ENCODE peak calls at places on chromosomes 4 and X, in eight cellular contexts. P is H9, E is AG09309, H is HCT116, B is thoracic aorta, C is upper lobe of right lung, G is lower lobe of right lung, Y is tibial artery. J is an unnamed sample.

GRCh38 chrX:42783456-42783855 is 5.5 kb upstream of the PPP1R2C start:
- DNase-seq in P (no peak), E (no peak), H (no peak), B (no peak), C (no peak), G (no peak), Y (no peak), J (no peak)

GRCh38 chr4:98261291-98262271 is at the start of gene RAP1GDS1:
- DNase-seq in P (peak), E (no peak), H (peak), B (peak), C (peak), G (peak), Y (peak), J (no peak)

GRCh38 chr4:8538703-8539567 is 41.3 kb upstream of the GPR78 start:
- DNase-seq in P (no peak), E (no peak), H (peak), B (no peak), C (peak), G (no peak), Y (no peak), J (no peak)

GRCh38 chr4:4666693-4667642 is 125.1 kb upstream of the STX18 start:
- DNase-seq in P (peak), E (no peak), H (no peak), B (no peak), C (no peak), G (no peak), Y (no peak), J (no peak)

GRCh38 chr4:137266511-137266910 is 265.8 kb downstream of the PCDH18 start:
- DNase-seq in P (no peak), E (no peak), H (no peak), B (no peak), C (no peak), G (no peak), Y (no peak), J (no peak)

GRCh38 chr4:2714071-2714770 is 41.9 kb downstream of the TNIP2 start:
- DNase-seq in P (no peak), E (no peak), H (no peak), B (no peak), C (no peak), G (no peak), Y (peak), J (no peak)

GRCh38 chr4:186684889-186685309 is 38.8 kb downstream of the FAT1 start:
- DNase-seq in P (no peak), E (no peak), H (no peak), B (no peak), C (no peak), G (no peak), Y (no peak), J (no peak)

GRCh38 chrX:40976971-40977370 is 108.3 kb upstream of the USP9X start:
- DNase-seq in P (no peak), E (no peak), H (no peak), B (no peak), C (no peak), G (no peak), Y (no peak), J (no peak)

GRCh38 chr4:80492761-80493160 is 157.2 kb downstream of the CFAP299 start:
- DNase-seq in P (no peak), E (no peak), H (no peak), B (no peak), C (no peak), G (no peak), Y (no peak), J (no peak)

GRCh38 chr4:90419124-90419711 is 292.0 kb downstream of the CCSER1 start:
- DNase-seq in P (no peak), E (no peak), H (peak), B (no peak), C (no peak), G (no peak), Y (no peak), J (peak)

GRCh38 chr4:81418572-81418971 is 53.1 kb downstream of the RASGEF1B start:
- DNase-seq in P (no peak), E (no peak), H (no peak), B (no peak), C (no peak), G (no peak), Y (no peak), J (no peak)

GRCh38 chr4:38768968-38769394 is 13.8 kb downstream of the TLR10 start:
- DNase-seq in P (no peak), E (no peak), H (no peak), B (no peak), C (no peak), G (no peak), Y (no peak), J (no peak)

GRCh38 chr4:67288964-67289363 is 256.3 kb downstream of the CENPC start:
- DNase-seq in P (peak), E (no peak), H (no peak), B (no peak), C (no peak), G (no peak), Y (no peak), J (peak)

GRCh38 chrX:69556094-69557011 is 52.2 kb downstream of the NALF2 start:
- DNase-seq in P (peak), E (no peak), H (peak), B (no peak), C (no peak), G (no peak), Y (no peak), J (no peak)

GRCh38 chr4:101348367-101348827 is 1.1 kb upstream of the PPP3CA start:
- DNase-seq in P (no peak), E (no peak), H (no peak), B (peak), C (no peak), G (no peak), Y (no peak), J (no peak)

GRCh38 chr4:137558951-137559350 is 26.7 kb upstream of the PCDH18 start:
- DNase-seq in P (no peak), E (peak), H (no peak), B (no peak), C (no peak), G (no peak), Y (no peak), J (no peak)

GRCh38 chrX:57266871-57267270 is 19.6 kb upstream of the FAAH2 start:
- DNase-seq in P (no peak), E (no peak), H (no peak), B (no peak), C (no peak), G (no peak), Y (no peak), J (no peak)

DNA sequence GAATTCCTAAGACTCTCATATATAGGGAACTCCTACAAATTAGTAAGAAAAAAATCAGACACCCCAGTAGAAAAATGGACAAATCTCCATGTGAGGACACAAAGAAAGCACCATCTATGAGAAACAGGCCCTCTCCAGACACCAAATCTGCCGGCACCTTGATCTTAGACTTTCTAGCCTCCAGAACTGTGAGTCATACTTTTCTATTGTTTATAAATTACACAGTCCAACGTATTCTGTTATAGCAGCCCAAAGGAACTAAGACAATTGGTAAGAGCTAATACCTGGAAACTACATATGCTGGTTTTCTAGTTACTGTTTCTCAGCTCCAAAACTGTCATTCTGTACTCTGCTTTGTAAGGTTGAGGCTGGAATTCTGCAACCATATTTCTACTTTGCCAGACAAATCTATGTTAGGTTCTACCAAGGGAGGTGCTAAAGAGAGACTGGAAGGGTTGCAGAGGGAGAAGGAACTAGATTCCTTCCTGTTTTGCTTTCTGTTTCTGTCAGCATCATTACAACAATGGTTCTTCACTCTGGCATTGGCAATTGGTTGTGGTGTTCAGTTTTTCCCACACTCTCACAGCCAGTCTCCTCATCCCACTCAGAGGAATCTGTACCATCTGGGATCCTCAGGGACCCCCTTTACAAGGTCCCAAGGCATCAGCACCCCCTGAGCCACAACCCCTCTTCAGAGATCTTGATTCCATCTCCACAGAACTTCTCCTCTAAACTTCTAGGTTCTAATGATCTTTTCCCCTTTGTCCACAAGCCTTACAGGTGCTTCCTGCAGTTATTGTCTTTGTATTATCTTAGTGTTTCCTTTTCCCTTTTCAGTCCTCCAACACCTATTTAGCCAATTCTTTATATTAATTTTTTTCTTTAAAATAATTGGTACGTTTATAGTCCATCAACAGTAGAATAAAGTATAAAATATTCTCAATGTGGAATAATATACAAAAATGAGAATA is 35.5 kb upstream of the FAM241A start:
- DNase-seq in P (no peak), E (no peak), H (no peak), B (no peak), C (no peak), G (no peak), Y (no peak), J (no peak)
- TF ChIP-seq CTCF in P (no peak), E (no peak), H (no peak), B (no peak), C (no peak), G (no peak), Y (no peak), J (no peak)

GRCh38 chrX:133661962-133662839 is 246.9 kb upstream of the GPC4 start:
- DNase-seq in P (no peak), E (peak), H (no peak), B (no peak), C (no peak), G (no peak), Y (no peak), J (no peak)

GRCh38 chrX:133658244-133658911 is 243.1 kb upstream of the GPC4 start:
- DNase-seq in P (no peak), E (no peak), H (no peak), B (no peak), C (no peak), G (no peak), Y (no peak), J (no peak)

GRCh38 chrX:133657455-133657854 is 242.2 kb upstream of the GPC4 start:
- DNase-seq in P (no peak), E (no peak), H (no peak), B (no peak), C (no peak), G (no peak), Y (no peak), J (no peak)

GRCh38 chrX:133655914-133656265 is 240.6 kb upstream of the GPC4 start:
- DNase-seq in P (no peak), E (no peak), H (no peak), B (no peak), C (no peak), G (no peak), Y (no peak), J (no peak)

GRCh38 chrX:133660356-133660755 is 245.1 kb upstream of the GPC4 start:
- DNase-seq in P (no peak), E (no peak), H (no peak), B (no peak), C (no peak), G (no peak), Y (no peak), J (no peak)
- TF ChIP-seq CTCF in P (no peak), E (no peak), H (no peak), B (no peak), C (no peak), G (no peak), Y (no peak), J (no peak)

GRCh38 chr4:121696140-121696640 is 590 bp downstream of the ANXA5 start:
- DNase-seq in P (no peak), E (peak), H (no peak), B (peak), C (peak), G (peak), Y (peak), J (no peak)

GRCh38 chr4:121698119-121698732 is 1.4 kb upstream of the ANXA5 start:
- DNase-seq in P (no peak), E (no peak), H (no peak), B (no peak), C (no peak), G (no peak), Y (no peak), J (no peak)

GRCh38 chr4:121693450-121693849 is 3.3 kb downstream of the ANXA5 start:
- DNase-seq in P (no peak), E (no peak), H (no peak), B (no peak), C (no peak), G (no peak), Y (no peak), J (no peak)

GRCh38 chr4:121697626-121698025 is 846 bp upstream of the ANXA5 start:
- DNase-seq in P (no peak), E (no peak), H (no peak), B (no peak), C (no peak), G (no peak), Y (no peak), J (no peak)

GRCh38 chr4:121696641-121697461 is at the start of gene ANXA5:
- DNase-seq in P (peak), E (peak), H (peak), B (peak), C (peak), G (peak), Y (peak), J (no peak)
- TF ChIP-seq CTCF in P (peak), E (peak), H (peak), B (no peak), C (peak), G (no peak), Y (peak), J (peak)

DNA sequence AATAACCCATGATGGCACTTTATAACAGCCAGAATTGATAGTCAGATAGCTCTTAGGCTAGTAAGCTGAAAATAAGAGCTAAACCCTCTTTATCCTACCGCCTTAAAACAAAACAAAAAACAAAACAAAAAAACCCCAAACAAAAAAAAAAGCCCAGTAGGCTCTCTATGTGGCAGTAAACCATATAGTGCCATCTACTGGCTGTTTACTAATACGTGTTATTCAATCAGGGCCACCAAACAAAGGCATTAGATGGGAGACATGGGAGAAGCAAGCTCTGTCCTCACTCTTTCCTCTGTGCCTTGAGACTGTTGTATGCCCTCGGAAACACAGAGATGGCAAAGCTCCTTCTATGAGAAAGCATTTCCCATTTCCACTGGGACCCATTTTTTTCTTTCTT is 148.8 kb upstream of the MID1 start:
- DNase-seq in P (no peak), E (no peak), H (peak), B (no peak), C (no peak), G (no peak), Y (no peak), J (no peak)
- TF ChIP-seq CTCF in P (peak), E (peak), H (peak), B (no peak), C (peak), G (peak), Y (no peak), J (peak)

DNA sequence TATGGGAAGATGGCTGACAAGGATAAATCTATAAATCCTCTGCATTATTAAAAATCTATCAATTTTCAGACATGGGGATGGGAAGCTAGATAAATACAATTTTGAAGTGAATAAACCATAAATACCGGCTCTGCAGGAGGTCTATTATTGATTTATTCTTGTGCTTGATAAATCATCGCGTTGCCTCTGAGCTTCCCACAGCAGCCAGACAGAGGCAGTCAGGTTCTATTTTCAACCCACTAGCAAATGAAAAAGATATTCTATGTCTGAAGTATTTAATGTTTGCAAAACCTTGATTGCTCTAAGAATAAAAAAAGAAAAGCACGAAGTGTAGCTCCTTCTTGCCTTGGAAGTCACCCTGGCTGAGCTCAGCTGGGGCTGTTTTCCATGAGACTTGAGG is 216.2 kb downstream of the DHRSX start:
- DNase-seq in P (no peak), E (no peak), H (no peak), B (no peak), C (no peak), G (no peak), Y (no peak), J (no peak)
- TF ChIP-seq CTCF in P (no peak), E (no peak), H (no peak), B (no peak), C (no peak), G (no peak), Y (no peak), J (no peak)

DNA sequence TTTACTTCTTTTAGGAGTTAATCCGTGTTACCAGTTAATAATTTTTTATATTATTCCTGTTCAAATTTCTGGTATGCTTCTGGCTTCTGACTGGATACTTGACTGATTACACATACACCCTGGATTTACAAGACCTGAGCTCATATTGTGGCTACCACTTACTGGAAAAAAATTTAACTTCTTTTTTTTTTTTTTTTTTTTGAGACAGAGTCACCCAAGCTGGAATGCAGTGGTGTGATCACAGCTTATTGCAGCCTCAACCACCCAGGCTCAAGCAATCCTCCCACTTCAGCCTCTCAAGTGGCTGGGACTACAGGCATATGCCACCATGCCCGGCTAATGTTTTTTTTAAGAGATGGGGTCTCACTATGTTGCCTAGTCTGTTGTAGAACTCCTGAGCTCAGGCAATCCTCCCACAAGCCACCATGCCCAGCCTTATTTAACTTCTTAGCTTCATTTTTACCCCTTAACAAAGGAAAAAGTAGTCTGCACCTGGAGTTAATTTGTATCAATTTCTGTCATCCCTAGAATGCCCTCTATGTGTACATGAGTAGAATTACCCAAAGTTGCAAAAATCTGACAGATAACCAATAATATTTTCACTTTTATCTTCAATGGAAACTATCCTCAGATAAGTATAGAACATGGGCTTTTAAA is 50.3 kb downstream of the TMEM165 start:
- DNase-seq in P (no peak), E (peak), H (no peak), B (no peak), C (no peak), G (no peak), Y (no peak), J (no peak)
- TF ChIP-seq CTCF in P (no peak), E (no peak), H (peak), B (no peak), C (no peak), G (no peak), Y (no peak), J (no peak)

GRCh38 chrX:145549476-145549875 is 268.2 kb upstream of the SLITRK2 start:
- DNase-seq in P (no peak), E (no peak), H (no peak), B (no peak), C (no peak), G (no peak), Y (no peak), J (no peak)

GRCh38 chrX:145552643-145553042 is 265.0 kb upstream of the SLITRK2 start:
- DNase-seq in P (no peak), E (no peak), H (no peak), B (no peak), C (no peak), G (no peak), Y (no peak), J (no peak)
- TF ChIP-seq CTCF in P (peak), E (no peak), H (no peak), B (no peak), C (no peak), G (no peak), Y (no peak), J (no peak)

GRCh38 chr4:15756361-15756861 is 21.7 kb upstream of the CD38 start:
- DNase-seq in P (no peak), E (no peak), H (peak), B (no peak), C (no peak), G (no peak), Y (no peak), J (no peak)
- TF ChIP-seq CTCF in P (no peak), E (no peak), H (peak), B (no peak), C (peak), G (peak), Y (no peak), J (no peak)

GRCh38 chr4:32775049-32775448 is 2054.9 kb downstream of the PCDH7 start:
- DNase-seq in P (peak), E (no peak), H (peak), B (no peak), C (no peak), G (no peak), Y (no peak), J (peak)
- TF ChIP-seq CTCF in P (peak), E (no peak), H (peak), B (no peak), C (peak), G (peak), Y (no peak), J (peak)